ENCODE peak calls at places on chromosome 14, in eight cellular contexts. F, U, I, Z, V, K, M and Q are unnamed samples.

GRCh38 chr14:34537677-34538009 is 1.9 kb downstream of the EAPP start:
- DNase-seq in I (no peak), M (no peak), K (no peak), V (no peak), Z (no peak), F (no peak), U (no peak), Q (no peak)

GRCh38 chr14:100640481-100641273 is 53.5 kb upstream of the BEGAIN start:
- DNase-seq in V (no peak), I (no peak), M (peak), F (no peak), K (peak), U (peak), Z (no peak), Q (peak)

GRCh38 chr14:61603736-61604135 is 91.6 kb upstream of the HIF1A start:
- DNase-seq in I (no peak), Z (no peak), U (peak), K (no peak), V (no peak), M (no peak), F (no peak), Q (no peak)

GRCh38 chr14:104554608-104555401 is 24.8 kb upstream of the C14orf180 start:
- DNase-seq in F (no peak), V (peak), K (peak), Z (no peak), M (no peak), U (no peak), I (no peak), Q (no peak)

GRCh38 chr14:58878740-58879139 is 241.0 kb downstream of the DACT1 start:
- DNase-seq in K (no peak), F (no peak), M (no peak), Z (no peak), I (no peak), U (peak), V (no peak), Q (no peak)

GRCh38 chr14:29458547-29458946 is 469.1 kb downstream of the PRKD1 start:
- DNase-seq in F (no peak), V (no peak), K (no peak), I (no peak), Z (no peak), U (no peak), M (no peak), Q (no peak)

GRCh38 chr14:100445436-100446088 is 122.4 kb downstream of the SLC25A47 start:
- DNase-seq in Z (no peak), F (no peak), U (no peak), V (no peak), I (no peak), M (no peak), K (no peak), Q (no peak)

GRCh38 chr14:52792097-52792415 is 649 bp upstream of the GNPNAT1 start:
- DNase-seq in U (no peak), Z (no peak), F (no peak), K (no peak), M (no peak), V (peak), I (no peak), Q (no peak)

GRCh38 chr14:34364201-34364600 is 97.8 kb downstream of the SPTSSA start:
- DNase-seq in M (no peak), K (no peak), I (no peak), V (no peak), U (no peak), F (no peak), Z (no peak), Q (no peak)

DNA sequence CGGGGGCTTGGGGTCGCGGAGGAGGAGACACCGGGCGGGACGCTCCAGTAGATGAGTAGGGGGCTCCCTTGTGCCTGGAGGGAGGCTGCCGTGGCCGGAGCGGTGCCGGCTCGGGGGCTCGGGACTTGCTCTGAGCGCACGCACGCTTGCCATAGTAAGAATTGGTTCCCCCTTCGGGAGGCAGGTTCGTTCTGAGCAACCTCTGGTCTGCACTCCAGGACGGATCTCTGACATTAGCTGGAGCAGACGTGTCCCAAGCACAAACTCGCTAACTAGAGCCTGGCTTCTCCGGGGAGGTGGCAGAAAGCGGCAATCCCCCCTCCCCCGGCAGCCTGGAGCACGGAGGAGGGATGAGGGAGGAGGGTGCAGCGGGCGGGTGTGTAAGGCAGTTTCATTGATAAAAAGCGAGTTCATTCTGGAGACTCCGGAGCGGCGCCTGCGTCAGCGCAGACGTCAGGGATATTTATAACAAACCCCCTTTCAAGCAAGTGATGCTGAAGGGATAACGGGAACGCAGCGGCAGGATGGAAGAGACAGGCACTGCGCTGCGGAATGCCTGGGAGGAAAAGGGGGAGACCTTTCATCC is 618 bp downstream of the FOS start:
- DNase-seq in K (peak), V (peak), Z (peak), M (peak), F (peak), I (peak), U (peak), Q (peak)
- TF ChIP-seq POLR2A in K (no peak), V (no peak), Z (peak), M (no peak), F (peak), I (no peak), U (peak), Q (no peak)

DNA sequence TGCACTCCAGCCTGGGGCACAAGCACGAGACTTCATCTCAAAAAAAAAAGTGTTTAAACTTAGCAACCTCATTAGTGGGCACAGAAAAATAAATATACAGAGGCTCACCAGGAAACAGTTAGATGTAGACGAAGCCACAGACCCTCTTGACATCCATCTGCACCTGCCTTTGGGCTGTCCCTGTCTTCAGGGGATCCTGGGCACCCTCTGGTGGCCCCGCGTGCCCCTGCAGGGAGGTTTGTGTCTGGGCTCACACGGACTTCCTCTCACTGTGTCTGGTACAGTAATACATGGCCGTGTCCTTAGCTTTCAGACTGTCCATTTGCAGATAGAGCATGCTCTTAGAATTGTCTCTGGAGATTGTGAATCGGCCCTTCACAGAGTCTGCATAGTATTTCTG is 916.5 kb downstream of the TMEM121 start:
- DNase-seq in I (no peak), Z (no peak), M (peak), K (no peak), V (no peak), F (no peak), U (no peak), Q (no peak)
- TF ChIP-seq CTCF in I (no peak), Z (no peak), M (no peak), K (no peak), V (no peak), F (no peak), U (no peak), Q (no peak)

DNA sequence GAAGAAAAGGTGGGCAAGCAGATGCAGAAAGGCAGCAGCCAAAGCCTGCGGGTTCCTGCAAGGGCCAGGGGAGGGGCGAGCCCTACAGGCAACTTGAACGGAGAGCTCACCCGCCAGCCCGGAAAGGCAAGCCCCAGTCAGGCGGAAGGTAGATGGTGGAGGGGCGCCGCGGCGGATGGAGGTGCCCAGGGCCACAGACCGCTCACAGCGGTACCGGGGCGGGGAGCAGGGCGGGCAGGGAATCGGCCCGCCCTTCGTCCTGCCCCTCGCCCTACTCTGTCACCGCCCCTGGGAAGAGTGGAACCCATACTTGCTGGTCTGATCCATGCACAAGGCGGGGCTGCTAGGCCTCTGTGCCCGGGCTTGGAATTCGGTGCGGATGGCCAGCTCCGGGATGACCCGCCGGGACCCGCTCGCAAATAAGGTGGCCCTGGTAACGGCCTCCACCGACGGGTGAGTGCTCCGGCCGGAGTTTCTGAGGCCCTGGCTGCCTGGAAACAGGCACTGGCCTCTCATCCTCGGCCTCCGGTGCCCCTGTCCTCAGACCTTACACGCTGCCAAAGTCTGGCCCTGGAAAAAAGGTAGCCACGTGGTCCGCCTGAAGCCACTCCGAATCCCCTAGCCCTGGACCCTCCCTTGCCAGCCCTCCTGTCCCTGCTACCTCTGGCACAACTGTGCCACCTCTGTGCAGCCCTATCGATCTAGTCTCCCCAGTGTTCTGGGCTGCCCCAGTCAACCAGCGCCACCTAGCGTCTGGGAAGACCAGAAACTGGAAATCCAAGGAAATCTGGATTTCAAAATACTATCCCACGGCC is at the start of gene DHRS4:
- DNase-seq in V (peak), F (peak), Z (peak), I (peak), U (peak), K (peak), M (peak), Q (peak)
- TF ChIP-seq POLR2A in V (peak), F (peak), Z (peak), I (peak), U (peak), K (peak), M (peak), Q (no peak)

GRCh38 chr14:76514599-76514998 is 138.7 kb downstream of the ESRRB start:
- DNase-seq in U (peak), K (no peak), I (peak), V (peak), F (no peak), M (no peak), Z (no peak), Q (peak)
- TF ChIP-seq CTCF in U (peak), K (peak), I (peak), V (no peak), F (no peak), M (peak), Z (no peak), Q (no peak)

GRCh38 chr14:22776215-22776614 is 9.7 kb downstream of the OXA1L start:
- DNase-seq in M (no peak), Z (no peak), U (no peak), V (no peak), F (no peak), K (no peak), I (no peak), Q (no peak)

GRCh38 chr14:22772725-22773124 is 6.2 kb downstream of the OXA1L start:
- DNase-seq in F (no peak), U (no peak), I (no peak), V (no peak), M (no peak), K (no peak), Z (no peak), Q (no peak)

GRCh38 chr14:22773162-22774010 is 6.9 kb downstream of the OXA1L start:
- DNase-seq in Z (no peak), M (no peak), V (no peak), F (no peak), K (no peak), U (no peak), I (no peak), Q (no peak)

GRCh38 chr14:22770481-22771187 is 4.1 kb downstream of the OXA1L start:
- DNase-seq in U (no peak), F (no peak), Z (no peak), I (no peak), M (no peak), K (no peak), V (peak), Q (no peak)

DNA sequence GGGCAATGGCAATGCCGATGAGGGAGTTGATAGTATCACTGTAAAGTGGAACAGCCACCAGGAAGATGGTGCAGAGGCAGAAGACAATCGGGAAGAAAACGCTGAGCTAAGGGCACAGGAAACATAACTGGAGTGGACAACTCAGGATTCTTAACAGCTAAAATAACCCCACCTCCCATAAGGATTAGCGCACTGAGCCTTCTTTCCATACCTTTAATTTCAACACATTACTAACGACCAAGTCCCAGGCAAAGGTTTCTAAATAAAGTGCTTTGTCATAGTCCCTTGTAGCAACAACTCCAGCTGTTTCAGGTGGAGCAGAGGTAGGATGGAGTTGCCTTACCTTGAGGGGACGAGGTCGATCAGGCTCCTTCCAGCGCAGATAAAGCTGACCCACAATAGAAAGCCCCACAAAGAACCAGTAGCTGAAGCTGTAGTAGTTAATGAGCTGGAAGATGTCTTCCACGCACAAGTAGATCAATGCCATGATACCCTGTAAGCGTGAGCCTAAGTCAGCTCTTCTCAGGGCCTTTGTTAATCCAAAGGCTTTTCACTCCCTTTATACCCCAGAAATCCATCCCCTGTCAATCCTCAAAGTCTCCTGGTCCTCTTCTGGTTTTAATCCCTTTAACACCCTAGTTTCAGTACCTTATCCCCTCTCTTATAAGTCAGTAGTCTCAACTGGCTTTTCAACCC is 7.7 kb downstream of the OXA1L start:
- DNase-seq in M (no peak), U (no peak), Z (no peak), F (no peak), K (no peak), I (no peak), V (no peak), Q (no peak)
- TF ChIP-seq POLR2A in M (no peak), U (no peak), Z (no peak), F (no peak), K (no peak), I (no peak), V (no peak), Q (no peak)

GRCh38 chr14:64800000-64800399 is 79.7 kb downstream of the SPTB start:
- DNase-seq in Z (no peak), V (peak), F (no peak), U (peak), K (peak), I (peak), M (no peak), Q (peak)

GRCh38 chr14:64804754-64805260 is 74.9 kb downstream of the SPTB start:
- DNase-seq in F (no peak), K (no peak), M (no peak), I (no peak), Z (no peak), V (no peak), U (no peak), Q (no peak)

GRCh38 chr14:64799555-64799954 is 80.2 kb downstream of the SPTB start:
- DNase-seq in M (no peak), K (no peak), F (no peak), Z (no peak), V (no peak), I (no peak), U (no peak), Q (no peak)

GRCh38 chr14:64801046-64801445 is 78.7 kb downstream of the SPTB start:
- DNase-seq in V (no peak), K (no peak), U (no peak), F (no peak), Z (no peak), M (no peak), I (no peak), Q (no peak)

DNA sequence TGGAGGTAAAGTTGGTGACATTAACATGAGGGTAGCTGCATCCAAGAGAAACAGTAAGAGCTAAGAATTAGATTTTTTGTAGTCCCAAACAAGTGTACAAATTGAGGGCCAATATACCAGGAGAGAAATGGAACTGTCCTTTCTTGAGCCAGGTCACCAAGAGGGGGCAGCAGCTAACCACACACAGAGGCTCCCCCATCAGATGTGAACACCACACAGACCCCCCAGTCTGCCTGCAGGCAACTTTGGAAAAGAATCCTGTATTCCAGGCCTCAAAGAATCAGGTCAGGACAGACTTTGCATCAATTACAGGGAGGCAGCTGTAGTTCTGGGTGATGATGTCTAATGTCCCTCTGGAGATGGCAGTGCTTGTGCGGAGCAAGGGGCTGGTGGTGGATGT is 77.9 kb downstream of the SPTB start:
- DNase-seq in M (no peak), Z (no peak), V (peak), I (peak), F (no peak), U (peak), K (no peak), Q (no peak)
- TF ChIP-seq CTCF in M (no peak), Z (no peak), V (no peak), I (peak), F (peak), U (peak), K (no peak), Q (no peak)